ENCODE peak calls at places on chromosomes 5 and 9, in nine cellular contexts. One of them, this sample, is unnamed.

GRCh38 chr5:67880876-67881275 is 334.7 kb upstream of the PIK3R1 start:
- DNase-seq in left lobe of liver: no peak
- DNase-seq in NCI-H2029 treated with DMSO at 0.1 percent for 48 hours: no peak
- DNase-seq in AG08395: no peak
- DNase-seq in COR-L47: no peak
- DNase-seq in H54: no peak
- DNase-seq in EH: no peak
- DNase-seq in AG04450: no peak
- DNase-seq in anterior cingulate cortex: no peak
- DNase-seq in this sample: no peak

GRCh38 chr5:129541648-129542251 is 81.7 kb downstream of the ADAMTS19 start:
- DNase-seq in left lobe of liver: no peak
- DNase-seq in NCI-H2029 treated with DMSO at 0.1 percent for 48 hours: no peak
- DNase-seq in AG08395: no peak
- DNase-seq in COR-L47: peak
- DNase-seq in H54: peak
- DNase-seq in EH: peak
- DNase-seq in AG04450: no peak
- DNase-seq in anterior cingulate cortex: no peak
- DNase-seq in this sample: no peak

GRCh38 chr9:68473790-68474189 is 66.9 kb downstream of the TMEM252 start:
- DNase-seq in left lobe of liver: no peak
- DNase-seq in NCI-H2029 treated with DMSO at 0.1 percent for 48 hours: no peak
- DNase-seq in AG08395: no peak
- DNase-seq in COR-L47: no peak
- DNase-seq in H54: no peak
- DNase-seq in EH: no peak
- DNase-seq in AG04450: no peak
- DNase-seq in anterior cingulate cortex: no peak
- DNase-seq in this sample: no peak

GRCh38 chr9:16445141-16445920 is 425.1 kb downstream of the BNC2 start:
- DNase-seq in left lobe of liver: no peak
- DNase-seq in NCI-H2029 treated with DMSO at 0.1 percent for 48 hours: no peak
- DNase-seq in AG08395: peak
- DNase-seq in COR-L47: no peak
- DNase-seq in H54: no peak
- DNase-seq in EH: peak
- DNase-seq in AG04450: no peak
- DNase-seq in anterior cingulate cortex: no peak
- DNase-seq in this sample: no peak

GRCh38 chr9:80407220-80407619 is 835.5 kb downstream of the TLE4 start:
- DNase-seq in left lobe of liver: no peak
- DNase-seq in NCI-H2029 treated with DMSO at 0.1 percent for 48 hours: no peak
- DNase-seq in AG08395: no peak
- DNase-seq in COR-L47: no peak
- DNase-seq in H54: no peak
- DNase-seq in EH: no peak
- DNase-seq in AG04450: no peak
- DNase-seq in anterior cingulate cortex: no peak
- DNase-seq in this sample: no peak

GRCh38 chr5:179974281-179974945 is 66.7 kb upstream of the TBC1D9B start:
- DNase-seq in left lobe of liver: no peak
- DNase-seq in NCI-H2029 treated with DMSO at 0.1 percent for 48 hours: peak
- DNase-seq in AG08395: no peak
- DNase-seq in COR-L47: no peak
- DNase-seq in H54: no peak
- DNase-seq in EH: no peak
- DNase-seq in AG04450: no peak
- DNase-seq in anterior cingulate cortex: no peak
- DNase-seq in this sample: no peak

GRCh38 chr5:121870489-121870888 is 18.8 kb downstream of the FTMT start:
- DNase-seq in left lobe of liver: no peak
- DNase-seq in NCI-H2029 treated with DMSO at 0.1 percent for 48 hours: no peak
- DNase-seq in AG08395: no peak
- DNase-seq in COR-L47: no peak
- DNase-seq in H54: no peak
- DNase-seq in EH: no peak
- DNase-seq in AG04450: no peak
- DNase-seq in anterior cingulate cortex: no peak
- DNase-seq in this sample: no peak

GRCh38 chr5:74082504-74082903 is 456.5 kb downstream of the ARHGEF28 start:
- DNase-seq in left lobe of liver: no peak
- DNase-seq in NCI-H2029 treated with DMSO at 0.1 percent for 48 hours: peak
- DNase-seq in AG08395: no peak
- DNase-seq in COR-L47: peak
- DNase-seq in H54: no peak
- DNase-seq in EH: no peak
- DNase-seq in AG04450: no peak
- DNase-seq in anterior cingulate cortex: no peak
- DNase-seq in this sample: no peak

GRCh38 chr5:32076699-32077695 is 97.1 kb downstream of the GOLPH3 start:
- DNase-seq in left lobe of liver: peak
- DNase-seq in NCI-H2029 treated with DMSO at 0.1 percent for 48 hours: peak
- DNase-seq in AG08395: peak
- DNase-seq in COR-L47: peak
- DNase-seq in H54: peak
- DNase-seq in EH: peak
- DNase-seq in AG04450: peak
- DNase-seq in anterior cingulate cortex: peak
- DNase-seq in this sample: no peak

GRCh38 chr5:137218896-137219295 is 280.2 kb downstream of the SPOCK1 start:
- DNase-seq in left lobe of liver: no peak
- DNase-seq in NCI-H2029 treated with DMSO at 0.1 percent for 48 hours: peak
- DNase-seq in AG08395: no peak
- DNase-seq in COR-L47: peak
- DNase-seq in H54: no peak
- DNase-seq in EH: peak
- DNase-seq in AG04450: no peak
- DNase-seq in anterior cingulate cortex: no peak
- DNase-seq in this sample: no peak

GRCh38 chr5:159990506-159990905 is 18.4 kb upstream of the TTC1 start:
- DNase-seq in left lobe of liver: no peak
- DNase-seq in NCI-H2029 treated with DMSO at 0.1 percent for 48 hours: no peak
- DNase-seq in AG08395: no peak
- DNase-seq in COR-L47: no peak
- DNase-seq in H54: no peak
- DNase-seq in EH: peak
- DNase-seq in AG04450: no peak
- DNase-seq in anterior cingulate cortex: no peak
- DNase-seq in this sample: no peak

This sample was measured in AG04449.